ENCODE peak calls at places on chromosomes 3 and 15, in ten cellular contexts. One of them, this sample, is unnamed.

GRCh38 chr3:133503409-133503808 is 70.1 kb upstream of the CDV3 start:
- DNase-seq in stimulated activated CD8-positive, alpha-beta memory T cell treated with anti-CD3 and anti-CD28 coated beads, Interleukin-12 subunit alpha, Interleukin-12 subunit beta, amount 100 ng/mL, for 1 hour: no peak
- DNase-seq in activated naive CD8-positive, alpha-beta T cell treated with anti-CD3 and anti-CD28 coated beads for 36 hours: no peak
- DNase-seq in EH: no peak
- DNase-seq in GOT3: no peak
- DNase-seq in non-pigmented ciliary epithelial cell: no peak
- DNase-seq in heart right ventricle: no peak
- DNase-seq in midbrain: no peak
- DNase-seq in activated naive CD4-positive, alpha-beta T cell: no peak
- DNase-seq in HuH-7: no peak
- DNase-seq in this sample: no peak

GRCh38 chr3:93992211-93992610 is 12.3 kb downstream of the ARL13B start:
- DNase-seq in stimulated activated CD8-positive, alpha-beta memory T cell treated with anti-CD3 and anti-CD28 coated beads, Interleukin-12 subunit alpha, Interleukin-12 subunit beta, amount 100 ng/mL, for 1 hour: no peak
- DNase-seq in midbrain: no peak
- DNase-seq in heart right ventricle: no peak
- DNase-seq in activated naive CD4-positive, alpha-beta T cell: no peak
- DNase-seq in non-pigmented ciliary epithelial cell: no peak
- DNase-seq in HuH-7: no peak
- DNase-seq in EH: no peak
- DNase-seq in activated naive CD8-positive, alpha-beta T cell treated with anti-CD3 and anti-CD28 coated beads for 36 hours: no peak
- DNase-seq in GOT3: no peak
- DNase-seq in this sample: no peak

GRCh38 chr3:125310623-125311076 is 64.5 kb downstream of the ZNF148 start:
- DNase-seq in activated naive CD8-positive, alpha-beta T cell treated with anti-CD3 and anti-CD28 coated beads for 36 hours: peak
- DNase-seq in heart right ventricle: no peak
- DNase-seq in non-pigmented ciliary epithelial cell: no peak
- DNase-seq in midbrain: no peak
- DNase-seq in GOT3: no peak
- DNase-seq in stimulated activated CD8-positive, alpha-beta memory T cell treated with anti-CD3 and anti-CD28 coated beads, Interleukin-12 subunit alpha, Interleukin-12 subunit beta, amount 100 ng/mL, for 1 hour: peak
- DNase-seq in activated naive CD4-positive, alpha-beta T cell: peak
- DNase-seq in HuH-7: peak
- DNase-seq in EH: no peak
- DNase-seq in this sample: no peak

GRCh38 chr15:42726114-42726513 is 10.8 kb downstream of the CDAN1 start:
- DNase-seq in EH: no peak
- DNase-seq in non-pigmented ciliary epithelial cell: no peak
- DNase-seq in stimulated activated CD8-positive, alpha-beta memory T cell treated with anti-CD3 and anti-CD28 coated beads, Interleukin-12 subunit alpha, Interleukin-12 subunit beta, amount 100 ng/mL, for 1 hour: no peak
- DNase-seq in midbrain: no peak
- DNase-seq in GOT3: no peak
- DNase-seq in activated naive CD8-positive, alpha-beta T cell treated with anti-CD3 and anti-CD28 coated beads for 36 hours: no peak
- DNase-seq in heart right ventricle: no peak
- DNase-seq in activated naive CD4-positive, alpha-beta T cell: no peak
- DNase-seq in HuH-7: no peak
- DNase-seq in this sample: no peak

GRCh38 chr3:51971350-51971749 is 2.5 kb downstream of the ABHD14B start:
- DNase-seq in activated naive CD4-positive, alpha-beta T cell: no peak
- DNase-seq in midbrain: no peak
- DNase-seq in GOT3: no peak
- DNase-seq in EH: no peak
- DNase-seq in heart right ventricle: no peak
- DNase-seq in HuH-7: no peak
- DNase-seq in non-pigmented ciliary epithelial cell: no peak
- DNase-seq in stimulated activated CD8-positive, alpha-beta memory T cell treated with anti-CD3 and anti-CD28 coated beads, Interleukin-12 subunit alpha, Interleukin-12 subunit beta, amount 100 ng/mL, for 1 hour: no peak
- DNase-seq in activated naive CD8-positive, alpha-beta T cell treated with anti-CD3 and anti-CD28 coated beads for 36 hours: no peak
- DNase-seq in this sample: no peak

GRCh38 chr15:101781927-101782326 is 21.4 kb upstream of the OR4F6 start:
- DNase-seq in HuH-7: no peak
- DNase-seq in midbrain: no peak
- DNase-seq in GOT3: no peak
- DNase-seq in activated naive CD8-positive, alpha-beta T cell treated with anti-CD3 and anti-CD28 coated beads for 36 hours: no peak
- DNase-seq in non-pigmented ciliary epithelial cell: no peak
- DNase-seq in activated naive CD4-positive, alpha-beta T cell: no peak
- DNase-seq in EH: no peak
- DNase-seq in stimulated activated CD8-positive, alpha-beta memory T cell treated with anti-CD3 and anti-CD28 coated beads, Interleukin-12 subunit alpha, Interleukin-12 subunit beta, amount 100 ng/mL, for 1 hour: no peak
- DNase-seq in heart right ventricle: no peak
- DNase-seq in this sample: no peak

GRCh38 chr15:76439542-76439941 is 103.0 kb downstream of the ISL2 start:
- DNase-seq in non-pigmented ciliary epithelial cell: no peak
- DNase-seq in heart right ventricle: no peak
- DNase-seq in activated naive CD4-positive, alpha-beta T cell: no peak
- DNase-seq in EH: no peak
- DNase-seq in GOT3: no peak
- DNase-seq in activated naive CD8-positive, alpha-beta T cell treated with anti-CD3 and anti-CD28 coated beads for 36 hours: no peak
- DNase-seq in HuH-7: no peak
- DNase-seq in midbrain: no peak
- DNase-seq in stimulated activated CD8-positive, alpha-beta memory T cell treated with anti-CD3 and anti-CD28 coated beads, Interleukin-12 subunit alpha, Interleukin-12 subunit beta, amount 100 ng/mL, for 1 hour: no peak
- DNase-seq in this sample: no peak

GRCh38 chr15:50190723-50191122 is 8.7 kb downstream of the SLC27A2 start:
- DNase-seq in EH: no peak
- DNase-seq in heart right ventricle: no peak
- DNase-seq in non-pigmented ciliary epithelial cell: no peak
- DNase-seq in activated naive CD8-positive, alpha-beta T cell treated with anti-CD3 and anti-CD28 coated beads for 36 hours: no peak
- DNase-seq in activated naive CD4-positive, alpha-beta T cell: no peak
- DNase-seq in stimulated activated CD8-positive, alpha-beta memory T cell treated with anti-CD3 and anti-CD28 coated beads, Interleukin-12 subunit alpha, Interleukin-12 subunit beta, amount 100 ng/mL, for 1 hour: no peak
- DNase-seq in HuH-7: no peak
- DNase-seq in GOT3: no peak
- DNase-seq in midbrain: no peak
- DNase-seq in this sample: no peak

GRCh38 chr3:22450785-22451400 is 699.9 kb upstream of the ZNF385D start:
- DNase-seq in activated naive CD8-positive, alpha-beta T cell treated with anti-CD3 and anti-CD28 coated beads for 36 hours: no peak
- DNase-seq in heart right ventricle: no peak
- DNase-seq in midbrain: no peak
- DNase-seq in stimulated activated CD8-positive, alpha-beta memory T cell treated with anti-CD3 and anti-CD28 coated beads, Interleukin-12 subunit alpha, Interleukin-12 subunit beta, amount 100 ng/mL, for 1 hour: no peak
- DNase-seq in GOT3: no peak
- DNase-seq in EH: no peak
- DNase-seq in activated naive CD4-positive, alpha-beta T cell: no peak
- DNase-seq in non-pigmented ciliary epithelial cell: no peak
- DNase-seq in HuH-7: no peak
- DNase-seq in this sample: no peak

GRCh38 chr3:61311044-61311443 is 59.8 kb upstream of the FHIT start:
- DNase-seq in GOT3: no peak
- DNase-seq in activated naive CD4-positive, alpha-beta T cell: no peak
- DNase-seq in midbrain: no peak
- DNase-seq in EH: no peak
- DNase-seq in heart right ventricle: no peak
- DNase-seq in non-pigmented ciliary epithelial cell: no peak
- DNase-seq in activated naive CD8-positive, alpha-beta T cell treated with anti-CD3 and anti-CD28 coated beads for 36 hours: no peak
- DNase-seq in HuH-7: no peak
- DNase-seq in stimulated activated CD8-positive, alpha-beta memory T cell treated with anti-CD3 and anti-CD28 coated beads, Interleukin-12 subunit alpha, Interleukin-12 subunit beta, amount 100 ng/mL, for 1 hour: no peak
- DNase-seq in this sample: no peak

GRCh38 chr15:41698779-41699178 is 38.6 kb downstream of the MGA start:
- DNase-seq in stimulated activated CD8-positive, alpha-beta memory T cell treated with anti-CD3 and anti-CD28 coated beads, Interleukin-12 subunit alpha, Interleukin-12 subunit beta, amount 100 ng/mL, for 1 hour: no peak
- DNase-seq in activated naive CD4-positive, alpha-beta T cell: no peak
- DNase-seq in activated naive CD8-positive, alpha-beta T cell treated with anti-CD3 and anti-CD28 coated beads for 36 hours: no peak
- DNase-seq in midbrain: no peak
- DNase-seq in GOT3: no peak
- DNase-seq in EH: peak
- DNase-seq in non-pigmented ciliary epithelial cell: peak
- DNase-seq in HuH-7: no peak
- DNase-seq in heart right ventricle: no peak
- DNase-seq in this sample: no peak

GRCh38 chr3:7546219-7546618 is 685.3 kb downstream of the GRM7 start:
- DNase-seq in HuH-7: no peak
- DNase-seq in activated naive CD4-positive, alpha-beta T cell: no peak
- DNase-seq in activated naive CD8-positive, alpha-beta T cell treated with anti-CD3 and anti-CD28 coated beads for 36 hours: no peak
- DNase-seq in EH: no peak
- DNase-seq in stimulated activated CD8-positive, alpha-beta memory T cell treated with anti-CD3 and anti-CD28 coated beads, Interleukin-12 subunit alpha, Interleukin-12 subunit beta, amount 100 ng/mL, for 1 hour: no peak
- DNase-seq in midbrain: no peak
- DNase-seq in heart right ventricle: no peak
- DNase-seq in GOT3: no peak
- DNase-seq in non-pigmented ciliary epithelial cell: no peak
- DNase-seq in this sample: no peak

GRCh38 chr3:178761024-178761423 is 224.8 kb downstream of the KCNMB2 start:
- DNase-seq in activated naive CD8-positive, alpha-beta T cell treated with anti-CD3 and anti-CD28 coated beads for 36 hours: no peak
- DNase-seq in non-pigmented ciliary epithelial cell: no peak
- DNase-seq in GOT3: no peak
- DNase-seq in HuH-7: no peak
- DNase-seq in midbrain: no peak
- DNase-seq in activated naive CD4-positive, alpha-beta T cell: no peak
- DNase-seq in EH: no peak
- DNase-seq in heart right ventricle: no peak
- DNase-seq in stimulated activated CD8-positive, alpha-beta memory T cell treated with anti-CD3 and anti-CD28 coated beads, Interleukin-12 subunit alpha, Interleukin-12 subunit beta, amount 100 ng/mL, for 1 hour: no peak
- DNase-seq in this sample: no peak

This sample was measured in globus pallidus.